ENCODE peak calls at places on chromosomes 3 and 15, in six cellular contexts. D is mammary epithelial cell; W is MM.1S; G is CD8-positive, alpha-beta memory T cell; H is fibroblast of lung; S is upper lobe of left lung. L is an unnamed sample.

GRCh38 chr3:51710631-51711351 is 3.9 kb downstream of the GRM2 start:
- DNase-seq in D (no peak), W (no peak), G (no peak), H (no peak), S (no peak), L (peak; percentile 45)

GRCh38 chr3:103949690-103950089 is 1417.0 kb upstream of the ALCAM start:
- DNase-seq in D (peak; percentile 1), W (no peak), G (no peak), H (no peak), S (no peak), L (no peak)

GRCh38 chr3:42535981-42536784 is 33.7 kb downstream of the VIPR1 start:
- DNase-seq in D (peak; percentile 21), W (peak; percentile 40), G (no peak), H (no peak), S (peak; percentile 83), L (no peak)

GRCh38 chr3:31704651-31705179 is 172.0 kb downstream of the STT3B start:
- DNase-seq in D (peak; percentile 50), W (no peak), G (no peak), H (peak; percentile 77), S (peak; percentile 25), L (peak; percentile 87)

GRCh38 chr15:26376243-26376642 is 396.6 kb downstream of the GABRB3 start:
- DNase-seq in D (no peak), W (no peak), G (no peak), H (no peak), S (no peak), L (no peak)

GRCh38 chr3:193078996-193079731 is 161.5 kb upstream of the MB21D2 start:
- DNase-seq in D (no peak), W (no peak), G (no peak), H (no peak), S (no peak), L (no peak)

GRCh38 chr15:31300981-31301686 is 25.5 kb upstream of the KLF13 start:
- DNase-seq in D (no peak), W (no peak), G (no peak), H (no peak), S (peak; percentile 60), L (no peak)

GRCh38 chr15:69666921-69667811 is 214.5 kb downstream of the RPLP1 start:
- DNase-seq in D (no peak), W (peak; percentile 80), G (peak; percentile 3), H (no peak), S (peak; percentile 47), L (no peak)

GRCh38 chr3:52092291-52092660 is 35.9 kb upstream of the DUSP7 start:
- DNase-seq in D (no peak), W (no peak), G (no peak), H (no peak), S (no peak), L (no peak)

GRCh38 chr15:36590838-36591237 is 11.4 kb downstream of the CDIN1 start:
- DNase-seq in D (peak; percentile 93), W (peak; percentile 58), G (no peak), H (peak; percentile 69), S (no peak), L (no peak)

GRCh38 chr15:31867536-31868442 is 162.5 kb upstream of the CHRNA7 start:
- DNase-seq in D (peak; percentile 12), W (peak; percentile 65), G (peak; percentile 39), H (peak; percentile 52), S (peak; percentile 88), L (peak; percentile 39)

GRCh38 chr15:100111103-100112060 is 230.4 kb downstream of the ADAMTS17 start:
- DNase-seq in D (peak; percentile 66), W (no peak), G (no peak), H (peak; percentile 85), S (no peak), L (no peak)

GRCh38 chr3:4752201-4753072 is 226.8 kb upstream of the BHLHE40 start:
- DNase-seq in D (peak; percentile 36), W (no peak), G (no peak), H (no peak), S (no peak), L (peak; percentile 50)

GRCh38 chr3:157082305-157082981 is 77.5 kb downstream of the CCNL1 start:
- DNase-seq in D (peak; percentile 96), W (no peak), G (no peak), H (peak; percentile 84), S (no peak), L (no peak)

GRCh38 chr3:11539677-11540076 is 104.0 kb downstream of the VGLL4 start:
- DNase-seq in D (no peak), W (no peak), G (no peak), H (no peak), S (no peak), L (no peak)

GRCh38 chr15:87902772-87903388 is 353.7 kb downstream of the NTRK3 start:
- DNase-seq in D (no peak), W (no peak), G (no peak), H (no peak), S (no peak), L (no peak)

GRCh38 chr3:68256635-68257034 is 602.2 kb upstream of the SUCLG2 start:
- DNase-seq in D (no peak), W (no peak), G (no peak), H (no peak), S (no peak), L (no peak)

GRCh38 chr3:45664558-45664957 is 24.6 kb upstream of the SACM1L start:
- DNase-seq in D (no peak), W (peak; percentile 93), G (peak; percentile 64), H (no peak), S (peak; percentile 28), L (no peak)

GRCh38 chr3:58206406-58207011 is 4.3 kb downstream of the DNASE1L3 start:
- DNase-seq in D (peak; percentile 69), W (no peak), G (no peak), H (peak; percentile 17), S (no peak), L (no peak)

GRCh38 chr3:115245437-115245836 is 98.3 kb upstream of the ZBTB20 start:
- DNase-seq in D (peak; percentile 89), W (no peak), G (no peak), H (peak; percentile 86), S (no peak), L (no peak)

GRCh38 chr3:18743761-18744160 is 318.6 kb upstream of the SATB1 start:
- DNase-seq in D (no peak), W (no peak), G (no peak), H (no peak), S (no peak), L (no peak)

GRCh38 chr15:79932447-79932846 is 35.6 kb upstream of the MTHFS start:
- DNase-seq in D (no peak), W (no peak), G (no peak), H (no peak), S (no peak), L (no peak)

GRCh38 chr3:77795013-77795412 is 755.1 kb downstream of the ROBO2 start:
- DNase-seq in D (no peak), W (no peak), G (no peak), H (no peak), S (no peak), L (no peak)

GRCh38 chr15:47293763-47294162 is 423.5 kb upstream of the SEMA6D start:
- DNase-seq in D (peak; percentile 58), W (no peak), G (no peak), H (peak; percentile 99), S (no peak), L (no peak)

GRCh38 chr3:56593455-56594158 is 36.6 kb downstream of the CCDC66 start:
- DNase-seq in D (no peak), W (peak; percentile 72), G (peak; percentile 15), H (no peak), S (no peak), L (no peak)

GRCh38 chr15:63073497-63074172 is 31.1 kb downstream of the TPM1 start:
- DNase-seq in D (no peak), W (no peak), G (no peak), H (no peak), S (no peak), L (no peak)

GRCh38 chr3:13168391-13168790 is 95.2 kb upstream of the IQSEC1 start:
- DNase-seq in D (no peak), W (no peak), G (no peak), H (no peak), S (no peak), L (no peak)

GRCh38 chr3:52190294-52190841 is 7.6 kb upstream of the ALAS1 start:
- DNase-seq in D (no peak), W (no peak), G (no peak), H (peak; percentile 92), S (peak; percentile 84), L (no peak)

GRCh38 chr15:77059761-77060345 is 11.1 kb downstream of the TSPAN3 start:
- DNase-seq in D (no peak), W (peak; percentile 59), G (no peak), H (peak; percentile 44), S (no peak), L (no peak)
- H3K4me1 ChIP-seq in D (peaks cover 8% of the 10 kb centered on the region), W (peaks cover 27% of the 10 kb centered on the region), G (no peaks in the 10 kb centered on the region), H (peaks cover 8% of the 10 kb centered on the region), S (peaks cover 39% of the 10 kb centered on the region), L (peaks cover 39% of the 10 kb centered on the region)

GRCh38 chr3:155790272-155790918 is 15.7 kb downstream of the C3orf33 start:
- DNase-seq in D (no peak), W (no peak), G (no peak), H (no peak), S (no peak), L (no peak)

GRCh38 chr3:155791190-155791589 is 14.9 kb downstream of the C3orf33 start:
- DNase-seq in D (peak; percentile 26), W (no peak), G (no peak), H (peak; percentile 20), S (no peak), L (no peak)

DNA sequence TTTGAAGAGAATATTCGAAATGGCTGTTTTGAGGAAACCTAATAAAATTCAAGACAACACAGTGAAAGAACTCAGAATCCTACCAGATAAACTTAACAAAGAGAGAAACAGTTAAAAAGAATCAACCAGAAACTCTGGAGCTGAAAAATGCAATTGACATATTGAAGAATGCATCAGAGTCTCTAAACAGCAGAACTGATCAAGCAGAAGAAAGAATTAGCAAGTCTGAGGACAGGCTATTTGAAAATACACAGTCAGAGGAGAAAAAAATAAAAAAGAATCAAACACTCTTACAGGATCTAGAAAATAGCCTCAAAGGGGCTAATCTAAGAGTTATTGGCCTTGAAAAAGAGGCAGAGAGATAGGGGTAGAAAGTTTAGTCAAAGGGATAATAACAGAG is 13.5 kb downstream of the C3orf33 start:
- DNase-seq in D (no peak), W (no peak), G (no peak), H (no peak), S (no peak), L (no peak)
- H3K27ac ChIP-seq in D (no peak overlapping the region), W (no peak overlapping the region), G (no peak overlapping the region), H (no peak overlapping the region), S (no peak overlapping the region), L (no peak overlapping the region)

GRCh38 chr3:32852146-32852545 is 34.3 kb downstream of the TRIM71 start:
- DNase-seq in D (no peak), W (no peak), G (no peak), H (no peak), S (no peak), L (no peak)
- H3K4me1 ChIP-seq in D (no peaks in the 10 kb centered on the region), W (peaks cover 6% of the 10 kb centered on the region), G (no peaks in the 10 kb centered on the region), H (no peaks in the 10 kb centered on the region), S (no peaks in the 10 kb centered on the region), L (no peaks in the 10 kb centered on the region)

DNA sequence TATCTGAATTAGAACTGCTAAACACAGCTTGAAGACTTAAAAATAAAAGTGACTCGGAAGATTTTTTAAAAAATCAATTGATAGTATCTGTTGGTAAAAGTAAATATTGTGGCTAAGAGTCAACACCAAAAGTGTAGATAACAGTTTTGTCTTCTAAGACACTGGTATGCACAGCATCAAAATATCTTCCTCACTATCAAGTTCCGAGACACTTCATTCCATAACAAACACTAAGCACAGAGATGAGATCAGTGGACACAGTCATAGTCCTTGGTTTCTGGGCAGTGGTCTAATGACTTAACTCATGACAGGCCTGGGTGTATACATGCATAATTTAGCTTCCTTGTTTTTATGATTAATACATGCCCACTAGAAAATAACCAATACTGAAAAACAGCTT is 63.2 kb downstream of the PXYLP1 start:
- DNase-seq in D (peak; percentile 75), W (no peak), G (no peak), H (peak; percentile 72), S (no peak), L (no peak)
- H3K27ac ChIP-seq in D (no peak overlapping the region), W (no peak overlapping the region), G (no peak overlapping the region), H (peak overlapping the region; percentile 59), S (peak overlapping the region; percentile 47), L (no peak overlapping the region)